ENCODE peak calls at places on chromosome 2, in ten cellular contexts. One of them, this sample, is unnamed.

GRCh38 chr2:182365855-182366254 is 61.0 kb downstream of the PDE1A start:
- DNase-seq in Kasumi-1: no peak
- DNase-seq in progenitor cell of endocrine pancreas: no peak
- DNase-seq in hypothalamus: no peak
- DNase-seq in lung: no peak
- DNase-seq in activated naive CD4-positive, alpha-beta T cell treated with Interleukin-2 at 50 U/mL for 16 hours: no peak
- DNase-seq in EL: no peak
- DNase-seq in astrocyte of the hippocampus: no peak
- DNase-seq in NCI-H2081 treated with DMSO at 0.1 percent for 48 hours: no peak
- DNase-seq in activated naive CD8-positive, alpha-beta T cell treated with anti-CD3 and anti-CD28 coated beads, Interleukin-2, amount 50 U/mL, for 24 hours: no peak
- DNase-seq in this sample: no peak

GRCh38 chr2:174664084-174664759 is 66.6 kb upstream of the WIPF1 start:
- DNase-seq in Kasumi-1: no peak
- DNase-seq in progenitor cell of endocrine pancreas: no peak
- DNase-seq in hypothalamus: no peak
- DNase-seq in lung: no peak
- DNase-seq in activated naive CD4-positive, alpha-beta T cell treated with Interleukin-2 at 50 U/mL for 16 hours: no peak
- DNase-seq in EL: peak
- DNase-seq in astrocyte of the hippocampus: no peak
- DNase-seq in NCI-H2081 treated with DMSO at 0.1 percent for 48 hours: no peak
- DNase-seq in activated naive CD8-positive, alpha-beta T cell treated with anti-CD3 and anti-CD28 coated beads, Interleukin-2, amount 50 U/mL, for 24 hours: no peak
- DNase-seq in this sample: no peak

GRCh38 chr2:219001577-219002394 is 8.6 kb upstream of the CRYBA2 start:
- DNase-seq in Kasumi-1: no peak
- DNase-seq in progenitor cell of endocrine pancreas: peak
- DNase-seq in hypothalamus: no peak
- DNase-seq in lung: peak
- DNase-seq in activated naive CD4-positive, alpha-beta T cell treated with Interleukin-2 at 50 U/mL for 16 hours: peak
- DNase-seq in EL: no peak
- DNase-seq in astrocyte of the hippocampus: no peak
- DNase-seq in NCI-H2081 treated with DMSO at 0.1 percent for 48 hours: peak
- DNase-seq in activated naive CD8-positive, alpha-beta T cell treated with anti-CD3 and anti-CD28 coated beads, Interleukin-2, amount 50 U/mL, for 24 hours: peak
- DNase-seq in this sample: peak

GRCh38 chr2:231671617-231672350 is 36.5 kb upstream of the PTMA start:
- DNase-seq in Kasumi-1: no peak
- DNase-seq in progenitor cell of endocrine pancreas: no peak
- DNase-seq in hypothalamus: no peak
- DNase-seq in lung: peak
- DNase-seq in activated naive CD4-positive, alpha-beta T cell treated with Interleukin-2 at 50 U/mL for 16 hours: no peak
- DNase-seq in EL: no peak
- DNase-seq in astrocyte of the hippocampus: no peak
- DNase-seq in NCI-H2081 treated with DMSO at 0.1 percent for 48 hours: no peak
- DNase-seq in activated naive CD8-positive, alpha-beta T cell treated with anti-CD3 and anti-CD28 coated beads, Interleukin-2, amount 50 U/mL, for 24 hours: no peak
- DNase-seq in this sample: no peak

GRCh38 chr2:130920417-130921030 is 83.8 kb downstream of the ARHGEF4 start:
- DNase-seq in Kasumi-1: peak
- DNase-seq in progenitor cell of endocrine pancreas: peak
- DNase-seq in hypothalamus: peak
- DNase-seq in lung: peak
- DNase-seq in activated naive CD4-positive, alpha-beta T cell treated with Interleukin-2 at 50 U/mL for 16 hours: peak
- DNase-seq in EL: peak
- DNase-seq in astrocyte of the hippocampus: peak
- DNase-seq in NCI-H2081 treated with DMSO at 0.1 percent for 48 hours: peak
- DNase-seq in activated naive CD8-positive, alpha-beta T cell treated with anti-CD3 and anti-CD28 coated beads, Interleukin-2, amount 50 U/mL, for 24 hours: peak
- DNase-seq in this sample: peak

GRCh38 chr2:19674051-19675002 is 227.5 kb downstream of the TTC32 start:
- DNase-seq in Kasumi-1: no peak
- DNase-seq in progenitor cell of endocrine pancreas: no peak
- DNase-seq in hypothalamus: no peak
- DNase-seq in lung: no peak
- DNase-seq in activated naive CD4-positive, alpha-beta T cell treated with Interleukin-2 at 50 U/mL for 16 hours: no peak
- DNase-seq in EL: peak
- DNase-seq in astrocyte of the hippocampus: peak
- DNase-seq in NCI-H2081 treated with DMSO at 0.1 percent for 48 hours: no peak
- DNase-seq in activated naive CD8-positive, alpha-beta T cell treated with anti-CD3 and anti-CD28 coated beads, Interleukin-2, amount 50 U/mL, for 24 hours: no peak
- DNase-seq in this sample: no peak

GRCh38 chr2:238420878-238421694 is 5.6 kb upstream of the ASB1 start:
- DNase-seq in Kasumi-1: no peak
- DNase-seq in progenitor cell of endocrine pancreas: no peak
- DNase-seq in hypothalamus: no peak
- DNase-seq in lung: no peak
- DNase-seq in activated naive CD4-positive, alpha-beta T cell treated with Interleukin-2 at 50 U/mL for 16 hours: no peak
- DNase-seq in EL: no peak
- DNase-seq in astrocyte of the hippocampus: no peak
- DNase-seq in NCI-H2081 treated with DMSO at 0.1 percent for 48 hours: no peak
- DNase-seq in activated naive CD8-positive, alpha-beta T cell treated with anti-CD3 and anti-CD28 coated beads, Interleukin-2, amount 50 U/mL, for 24 hours: no peak
- DNase-seq in this sample: no peak

GRCh38 chr2:201195329-201195728 is 12.4 kb downstream of the CASP10 start:
- DNase-seq in Kasumi-1: no peak
- DNase-seq in progenitor cell of endocrine pancreas: no peak
- DNase-seq in hypothalamus: no peak
- DNase-seq in lung: no peak
- DNase-seq in activated naive CD4-positive, alpha-beta T cell treated with Interleukin-2 at 50 U/mL for 16 hours: no peak
- DNase-seq in EL: no peak
- DNase-seq in astrocyte of the hippocampus: no peak
- DNase-seq in NCI-H2081 treated with DMSO at 0.1 percent for 48 hours: no peak
- DNase-seq in activated naive CD8-positive, alpha-beta T cell treated with anti-CD3 and anti-CD28 coated beads, Interleukin-2, amount 50 U/mL, for 24 hours: no peak
- DNase-seq in this sample: no peak

GRCh38 chr2:309148-309969 is 21.5 kb upstream of the ALKAL2 start:
- DNase-seq in Kasumi-1: no peak
- DNase-seq in progenitor cell of endocrine pancreas: no peak
- DNase-seq in hypothalamus: no peak
- DNase-seq in lung: no peak
- DNase-seq in activated naive CD4-positive, alpha-beta T cell treated with Interleukin-2 at 50 U/mL for 16 hours: no peak
- DNase-seq in EL: no peak
- DNase-seq in astrocyte of the hippocampus: no peak
- DNase-seq in NCI-H2081 treated with DMSO at 0.1 percent for 48 hours: no peak
- DNase-seq in activated naive CD8-positive, alpha-beta T cell treated with anti-CD3 and anti-CD28 coated beads, Interleukin-2, amount 50 U/mL, for 24 hours: no peak
- DNase-seq in this sample: no peak

GRCh38 chr2:239935789-239936758 is 89.1 kb downstream of the NDUFA10 start:
- DNase-seq in Kasumi-1: no peak
- DNase-seq in progenitor cell of endocrine pancreas: no peak
- DNase-seq in hypothalamus: no peak
- DNase-seq in lung: no peak
- DNase-seq in activated naive CD4-positive, alpha-beta T cell treated with Interleukin-2 at 50 U/mL for 16 hours: no peak
- DNase-seq in EL: no peak
- DNase-seq in astrocyte of the hippocampus: no peak
- DNase-seq in NCI-H2081 treated with DMSO at 0.1 percent for 48 hours: no peak
- DNase-seq in activated naive CD8-positive, alpha-beta T cell treated with anti-CD3 and anti-CD28 coated beads, Interleukin-2, amount 50 U/mL, for 24 hours: no peak
- DNase-seq in this sample: no peak

GRCh38 chr2:43041661-43042360 is 184.6 kb downstream of the ZFP36L2 start:
- DNase-seq in Kasumi-1: no peak
- DNase-seq in progenitor cell of endocrine pancreas: no peak
- DNase-seq in hypothalamus: no peak
- DNase-seq in lung: no peak
- DNase-seq in activated naive CD4-positive, alpha-beta T cell treated with Interleukin-2 at 50 U/mL for 16 hours: no peak
- DNase-seq in EL: peak
- DNase-seq in astrocyte of the hippocampus: peak
- DNase-seq in NCI-H2081 treated with DMSO at 0.1 percent for 48 hours: no peak
- DNase-seq in activated naive CD8-positive, alpha-beta T cell treated with anti-CD3 and anti-CD28 coated beads, Interleukin-2, amount 50 U/mL, for 24 hours: no peak
- DNase-seq in this sample: no peak

GRCh38 chr2:10664652-10665051 is 25.1 kb downstream of the NOL10 start:
- DNase-seq in Kasumi-1: no peak
- DNase-seq in progenitor cell of endocrine pancreas: no peak
- DNase-seq in hypothalamus: no peak
- DNase-seq in lung: no peak
- DNase-seq in activated naive CD4-positive, alpha-beta T cell treated with Interleukin-2 at 50 U/mL for 16 hours: no peak
- DNase-seq in EL: no peak
- DNase-seq in astrocyte of the hippocampus: no peak
- DNase-seq in NCI-H2081 treated with DMSO at 0.1 percent for 48 hours: no peak
- DNase-seq in activated naive CD8-positive, alpha-beta T cell treated with anti-CD3 and anti-CD28 coated beads, Interleukin-2, amount 50 U/mL, for 24 hours: no peak
- DNase-seq in this sample: no peak

GRCh38 chr2:54524236-54524991 is 68.3 kb downstream of the SPTBN1 start:
- DNase-seq in Kasumi-1: peak
- DNase-seq in progenitor cell of endocrine pancreas: no peak
- DNase-seq in hypothalamus: no peak
- DNase-seq in lung: peak
- DNase-seq in activated naive CD4-positive, alpha-beta T cell treated with Interleukin-2 at 50 U/mL for 16 hours: peak
- DNase-seq in EL: peak
- DNase-seq in astrocyte of the hippocampus: peak
- DNase-seq in NCI-H2081 treated with DMSO at 0.1 percent for 48 hours: no peak
- DNase-seq in activated naive CD8-positive, alpha-beta T cell treated with anti-CD3 and anti-CD28 coated beads, Interleukin-2, amount 50 U/mL, for 24 hours: peak
- DNase-seq in this sample: no peak

GRCh38 chr2:120783371-120783791 is 47.7 kb downstream of the GLI2 start:
- DNase-seq in Kasumi-1: no peak
- DNase-seq in progenitor cell of endocrine pancreas: no peak
- DNase-seq in hypothalamus: no peak
- DNase-seq in lung: no peak
- DNase-seq in activated naive CD4-positive, alpha-beta T cell treated with Interleukin-2 at 50 U/mL for 16 hours: no peak
- DNase-seq in EL: no peak
- DNase-seq in astrocyte of the hippocampus: peak
- DNase-seq in NCI-H2081 treated with DMSO at 0.1 percent for 48 hours: no peak
- DNase-seq in activated naive CD8-positive, alpha-beta T cell treated with anti-CD3 and anti-CD28 coated beads, Interleukin-2, amount 50 U/mL, for 24 hours: no peak
- DNase-seq in this sample: no peak

GRCh38 chr2:105794926-105795574 is 50.3 kb downstream of the NCK2 start:
- DNase-seq in Kasumi-1: no peak
- DNase-seq in progenitor cell of endocrine pancreas: no peak
- DNase-seq in hypothalamus: no peak
- DNase-seq in lung: no peak
- DNase-seq in activated naive CD4-positive, alpha-beta T cell treated with Interleukin-2 at 50 U/mL for 16 hours: no peak
- DNase-seq in EL: no peak
- DNase-seq in astrocyte of the hippocampus: no peak
- DNase-seq in NCI-H2081 treated with DMSO at 0.1 percent for 48 hours: no peak
- DNase-seq in activated naive CD8-positive, alpha-beta T cell treated with anti-CD3 and anti-CD28 coated beads, Interleukin-2, amount 50 U/mL, for 24 hours: no peak
- DNase-seq in this sample: no peak

GRCh38 chr2:190627881-190628412 is 20.9 kb upstream of the NAB1 start:
- DNase-seq in Kasumi-1: peak
- DNase-seq in progenitor cell of endocrine pancreas: no peak
- DNase-seq in hypothalamus: peak
- DNase-seq in lung: no peak
- DNase-seq in activated naive CD4-positive, alpha-beta T cell treated with Interleukin-2 at 50 U/mL for 16 hours: no peak
- DNase-seq in EL: peak
- DNase-seq in astrocyte of the hippocampus: peak
- DNase-seq in NCI-H2081 treated with DMSO at 0.1 percent for 48 hours: peak
- DNase-seq in activated naive CD8-positive, alpha-beta T cell treated with anti-CD3 and anti-CD28 coated beads, Interleukin-2, amount 50 U/mL, for 24 hours: peak
- DNase-seq in this sample: no peak

GRCh38 chr2:239832101-239832994 is 192.8 kb downstream of the NDUFA10 start:
- DNase-seq in Kasumi-1: no peak
- DNase-seq in progenitor cell of endocrine pancreas: peak
- DNase-seq in hypothalamus: no peak
- DNase-seq in lung: no peak
- DNase-seq in activated naive CD4-positive, alpha-beta T cell treated with Interleukin-2 at 50 U/mL for 16 hours: no peak
- DNase-seq in EL: no peak
- DNase-seq in astrocyte of the hippocampus: no peak
- DNase-seq in NCI-H2081 treated with DMSO at 0.1 percent for 48 hours: no peak
- DNase-seq in activated naive CD8-positive, alpha-beta T cell treated with anti-CD3 and anti-CD28 coated beads, Interleukin-2, amount 50 U/mL, for 24 hours: no peak
- DNase-seq in this sample: no peak

GRCh38 chr2:109014476-109014875 is 25.5 kb upstream of the EDAR start:
- DNase-seq in Kasumi-1: no peak
- DNase-seq in progenitor cell of endocrine pancreas: no peak
- DNase-seq in hypothalamus: no peak
- DNase-seq in lung: no peak
- DNase-seq in activated naive CD4-positive, alpha-beta T cell treated with Interleukin-2 at 50 U/mL for 16 hours: no peak
- DNase-seq in EL: no peak
- DNase-seq in astrocyte of the hippocampus: no peak
- DNase-seq in NCI-H2081 treated with DMSO at 0.1 percent for 48 hours: no peak
- DNase-seq in activated naive CD8-positive, alpha-beta T cell treated with anti-CD3 and anti-CD28 coated beads, Interleukin-2, amount 50 U/mL, for 24 hours: no peak
- DNase-seq in this sample: no peak